ENCODE peak calls at places on chromosomes 6 and 20, in seven cellular contexts. One of them, this sample, is unnamed.

GRCh38 chr20:1664911-1665310 is 7.3 kb upstream of the SIRPG start:
- DNase-seq in occipital lobe: no peak
- DNase-seq in amygdala: no peak
- DNase-seq in NCI-H2171: no peak
- DNase-seq in activated B cell treated with CpG ODN at 0.5 μM for 24 hours: no peak
- DNase-seq in frontal cortex: no peak
- DNase-seq in left cardiac atrium: no peak
- DNase-seq in this sample: no peak

GRCh38 chr6:113622254-113622653 is 234.9 kb upstream of the MARCKS start:
- DNase-seq in NCI-H2171: no peak
- DNase-seq in left cardiac atrium: no peak
- DNase-seq in amygdala: no peak
- DNase-seq in activated B cell treated with CpG ODN at 0.5 μM for 24 hours: no peak
- DNase-seq in frontal cortex: no peak
- DNase-seq in occipital lobe: no peak
- DNase-seq in this sample: no peak

GRCh38 chr6:157982297-157982579 is 575 bp downstream of the SYNJ2 start:
- DNase-seq in left cardiac atrium: peak; percentile 60
- DNase-seq in frontal cortex: no peak
- DNase-seq in NCI-H2171: no peak
- DNase-seq in occipital lobe: no peak
- DNase-seq in amygdala: no peak
- DNase-seq in activated B cell treated with CpG ODN at 0.5 μM for 24 hours: peak; percentile 48
- DNase-seq in this sample: no peak

GRCh38 chr20:38473353-38473795 is 731 bp downstream of the RALGAPB start:
- DNase-seq in activated B cell treated with CpG ODN at 0.5 μM for 24 hours: no peak
- DNase-seq in occipital lobe: no peak
- DNase-seq in NCI-H2171: no peak
- DNase-seq in frontal cortex: no peak
- DNase-seq in left cardiac atrium: no peak
- DNase-seq in amygdala: peak; percentile 45
- DNase-seq in this sample: no peak

GRCh38 chr20:36353740-36354139 is 47.6 kb downstream of the DLGAP4 start:
- DNase-seq in amygdala: no peak
- DNase-seq in occipital lobe: no peak
- DNase-seq in NCI-H2171: no peak
- DNase-seq in left cardiac atrium: no peak
- DNase-seq in activated B cell treated with CpG ODN at 0.5 μM for 24 hours: no peak
- DNase-seq in frontal cortex: no peak
- DNase-seq in this sample: no peak

GRCh38 chr20:59082077-59082740 is 39.6 kb upstream of the PRELID3B start:
- DNase-seq in amygdala: no peak
- DNase-seq in frontal cortex: no peak
- DNase-seq in NCI-H2171: no peak
- DNase-seq in occipital lobe: no peak
- DNase-seq in left cardiac atrium: no peak
- DNase-seq in activated B cell treated with CpG ODN at 0.5 μM for 24 hours: no peak
- DNase-seq in this sample: no peak

GRCh38 chr6:129713806-129714338 is 3.9 kb upstream of the ARHGAP18 start:
- DNase-seq in NCI-H2171: no peak
- DNase-seq in occipital lobe: no peak
- DNase-seq in frontal cortex: no peak
- DNase-seq in activated B cell treated with CpG ODN at 0.5 μM for 24 hours: no peak
- DNase-seq in amygdala: no peak
- DNase-seq in left cardiac atrium: no peak
- DNase-seq in this sample: no peak

GRCh38 chr6:43767553-43768505 is 2.2 kb upstream of the VEGFA start:
- DNase-seq in NCI-H2171: no peak
- DNase-seq in frontal cortex: no peak
- DNase-seq in amygdala: no peak
- DNase-seq in activated B cell treated with CpG ODN at 0.5 μM for 24 hours: no peak
- DNase-seq in left cardiac atrium: peak; percentile 29
- DNase-seq in occipital lobe: no peak
- DNase-seq in this sample: no peak

GRCh38 chr6:17666646-17667045 is 40.1 kb downstream of the NUP153 start:
- DNase-seq in occipital lobe: no peak
- DNase-seq in amygdala: no peak
- DNase-seq in left cardiac atrium: no peak
- DNase-seq in frontal cortex: no peak
- DNase-seq in NCI-H2171: no peak
- DNase-seq in activated B cell treated with CpG ODN at 0.5 μM for 24 hours: no peak
- DNase-seq in this sample: no peak

GRCh38 chr20:34573541-34573940 is 15.0 kb downstream of the MAP1LC3A start:
- DNase-seq in occipital lobe: no peak
- DNase-seq in frontal cortex: no peak
- DNase-seq in amygdala: no peak
- DNase-seq in NCI-H2171: no peak
- DNase-seq in left cardiac atrium: no peak
- DNase-seq in activated B cell treated with CpG ODN at 0.5 μM for 24 hours: no peak
- DNase-seq in this sample: no peak

GRCh38 chr6:47157063-47157462 is 114.9 kb upstream of the ADGRF1 start:
- DNase-seq in occipital lobe: no peak
- DNase-seq in NCI-H2171: no peak
- DNase-seq in frontal cortex: no peak
- DNase-seq in amygdala: no peak
- DNase-seq in left cardiac atrium: no peak
- DNase-seq in activated B cell treated with CpG ODN at 0.5 μM for 24 hours: no peak
- DNase-seq in this sample: no peak

GRCh38 chr20:10670521-10671220 is 3.1 kb downstream of the JAG1 start:
- DNase-seq in NCI-H2171: no peak
- DNase-seq in left cardiac atrium: no peak
- DNase-seq in amygdala: no peak
- DNase-seq in occipital lobe: no peak
- DNase-seq in frontal cortex: no peak
- DNase-seq in activated B cell treated with CpG ODN at 0.5 μM for 24 hours: no peak
- DNase-seq in this sample: no peak

GRCh38 chr20:24783631-24784492 is 165.2 kb upstream of the CST7 start:
- DNase-seq in frontal cortex: no peak
- DNase-seq in activated B cell treated with CpG ODN at 0.5 μM for 24 hours: no peak
- DNase-seq in NCI-H2171: peak; percentile 9
- DNase-seq in left cardiac atrium: no peak
- DNase-seq in amygdala: no peak
- DNase-seq in occipital lobe: no peak
- DNase-seq in this sample: no peak

GRCh38 chr6:123550052-123550617 is 86.6 kb downstream of the TRDN start:
- DNase-seq in left cardiac atrium: no peak
- DNase-seq in frontal cortex: no peak
- DNase-seq in occipital lobe: no peak
- DNase-seq in activated B cell treated with CpG ODN at 0.5 μM for 24 hours: no peak
- DNase-seq in NCI-H2171: no peak
- DNase-seq in amygdala: no peak
- DNase-seq in this sample: no peak

GRCh38 chr6:142367061-142367460 is 65.3 kb downstream of the ADGRG6 start:
- DNase-seq in amygdala: no peak
- DNase-seq in left cardiac atrium: no peak
- DNase-seq in activated B cell treated with CpG ODN at 0.5 μM for 24 hours: no peak
- DNase-seq in occipital lobe: no peak
- DNase-seq in NCI-H2171: no peak
- DNase-seq in frontal cortex: no peak
- DNase-seq in this sample: no peak

GRCh38 chr6:69942485-69942884 is 76.1 kb downstream of the COL19A1 start:
- DNase-seq in amygdala: no peak
- DNase-seq in frontal cortex: no peak
- DNase-seq in occipital lobe: no peak
- DNase-seq in left cardiac atrium: no peak
- DNase-seq in activated B cell treated with CpG ODN at 0.5 μM for 24 hours: no peak
- DNase-seq in NCI-H2171: no peak
- DNase-seq in this sample: no peak

GRCh38 chr6:5078121-5078695 is 6.9 kb upstream of the PPP1R3G start:
- DNase-seq in amygdala: no peak
- DNase-seq in left cardiac atrium: no peak
- DNase-seq in occipital lobe: no peak
- DNase-seq in frontal cortex: no peak
- DNase-seq in activated B cell treated with CpG ODN at 0.5 μM for 24 hours: no peak
- DNase-seq in NCI-H2171: no peak
- DNase-seq in this sample: no peak

GRCh38 chr20:40343390-40343789 is 345.6 kb downstream of the MAFB start:
- DNase-seq in left cardiac atrium: no peak
- DNase-seq in occipital lobe: no peak
- DNase-seq in NCI-H2171: no peak
- DNase-seq in amygdala: no peak
- DNase-seq in activated B cell treated with CpG ODN at 0.5 μM for 24 hours: no peak
- DNase-seq in frontal cortex: no peak
- DNase-seq in this sample: no peak

GRCh38 chr6:47076422-47077344 is 34.6 kb upstream of the ADGRF1 start:
- DNase-seq in amygdala: no peak
- DNase-seq in activated B cell treated with CpG ODN at 0.5 μM for 24 hours: no peak
- DNase-seq in frontal cortex: no peak
- DNase-seq in left cardiac atrium: no peak
- DNase-seq in NCI-H2171: no peak
- DNase-seq in occipital lobe: no peak
- DNase-seq in this sample: no peak

GRCh38 chr6:167847936-167848335 is 21.2 kb downstream of the AFDN start:
- DNase-seq in occipital lobe: no peak
- DNase-seq in activated B cell treated with CpG ODN at 0.5 μM for 24 hours: no peak
- DNase-seq in left cardiac atrium: no peak
- DNase-seq in frontal cortex: no peak
- DNase-seq in amygdala: no peak
- DNase-seq in NCI-H2171: no peak
- DNase-seq in this sample: no peak

GRCh38 chr6:11953641-11954040 is 58.5 kb upstream of the HIVEP1 start:
- DNase-seq in NCI-H2171: no peak
- DNase-seq in activated B cell treated with CpG ODN at 0.5 μM for 24 hours: no peak
- DNase-seq in occipital lobe: no peak
- DNase-seq in left cardiac atrium: no peak
- DNase-seq in frontal cortex: no peak
- DNase-seq in amygdala: no peak
- DNase-seq in this sample: no peak

GRCh38 chr20:48716541-48716940 is 111.3 kb downstream of the PREX1 start:
- DNase-seq in occipital lobe: no peak
- DNase-seq in amygdala: no peak
- DNase-seq in activated B cell treated with CpG ODN at 0.5 μM for 24 hours: no peak
- DNase-seq in left cardiac atrium: no peak
- DNase-seq in frontal cortex: no peak
- DNase-seq in NCI-H2171: no peak
- DNase-seq in this sample: peak; percentile 67